ENCODE peak calls at places on chromosomes 11 and 22, in ten cellular contexts. S, M, Q, Y, B, G, F, C, W and T are unnamed samples.

GRCh38 chr11:48036466-48036865 is 56.1 kb downstream of the PTPRJ start:
- DNase-seq in S (no peak), M (no peak), Q (no peak), Y (no peak), B (no peak), G (no peak), F (peak; percentile 48), C (no peak), W (no peak), T (no peak)

GRCh38 chr11:107792049-107792443 is 66.5 kb downstream of the SLC35F2 start:
- DNase-seq in S (no peak), M (no peak), Q (no peak), Y (no peak), B (no peak), G (no peak), F (no peak), C (no peak), W (no peak), T (no peak)

GRCh38 chr22:39135092-39135896 is 17.2 kb downstream of the CBX7 start:
- DNase-seq in S (peak; percentile 79), M (peak; percentile 18), Q (no peak), Y (peak; percentile 55), B (peak; percentile 62), G (no peak), F (peak; percentile 39), C (no peak), W (no peak), T (peak; percentile 56)

GRCh38 chr11:44766972-44767278 is 40.2 kb downstream of the TSPAN18 start:
- DNase-seq in S (no peak), M (no peak), Q (no peak), Y (peak; percentile 38), B (no peak), G (no peak), F (peak; percentile 33), C (no peak), W (no peak), T (no peak)

GRCh38 chr11:61771995-61772455 is 19.6 kb downstream of the MYRF start:
- DNase-seq in S (no peak), M (no peak), Q (no peak), Y (no peak), B (no peak), G (no peak), F (no peak), C (no peak), W (no peak), T (no peak)

GRCh38 chr11:113189909-113190667 is 124.3 kb upstream of the TTC12 start:
- DNase-seq in S (peak; percentile 74), M (peak; percentile 77), Q (no peak), Y (peak; percentile 100), B (no peak), G (no peak), F (peak; percentile 92), C (no peak), W (no peak), T (peak; percentile 70)

GRCh38 chr11:118098996-118099837 is 12.5 kb upstream of the SMIM35 start:
- DNase-seq in S (no peak), M (no peak), Q (no peak), Y (no peak), B (no peak), G (no peak), F (no peak), C (peak; percentile 24), W (no peak), T (no peak)

GRCh38 chr11:65390099-65390941 is 3.9 kb downstream of the FRMD8 start:
- DNase-seq in S (no peak), M (no peak), Q (no peak), Y (peak; percentile 44), B (no peak), G (no peak), F (no peak), C (no peak), W (no peak), T (no peak)

GRCh38 chr11:37504925-37505324 is 906.9 kb upstream of the RAG2 start:
- DNase-seq in S (no peak), M (peak; percentile 92), Q (no peak), Y (peak; percentile 80), B (no peak), G (no peak), F (peak; percentile 82), C (no peak), W (no peak), T (no peak)

GRCh38 chr11:75968021-75968685 is 153.1 kb downstream of the UVRAG start:
- DNase-seq in S (no peak), M (no peak), Q (no peak), Y (no peak), B (no peak), G (no peak), F (peak; percentile 66), C (no peak), W (no peak), T (no peak)

GRCh38 chr22:47369431-47370015 is 607.1 kb downstream of the TBC1D22A start:
- DNase-seq in S (no peak), M (no peak), Q (peak; percentile 23), Y (no peak), B (no peak), G (no peak), F (no peak), C (no peak), W (no peak), T (no peak)

GRCh38 chr11:65892661-65893317 is 2.3 kb downstream of the CCDC85B start:
- DNase-seq in S (peak; percentile 33), M (no peak), Q (no peak), Y (no peak), B (no peak), G (no peak), F (no peak), C (no peak), W (no peak), T (no peak)

GRCh38 chr11:130886704-130887103 is 29.6 kb downstream of the SNX19 start:
- DNase-seq in S (no peak), M (no peak), Q (no peak), Y (no peak), B (no peak), G (no peak), F (no peak), C (no peak), W (no peak), T (no peak)

GRCh38 chr11:102727890-102728289 is 3.1 kb upstream of the MMP8 start:
- DNase-seq in S (no peak), M (peak; percentile 29), Q (no peak), Y (peak; percentile 56), B (no peak), G (no peak), F (peak; percentile 69), C (no peak), W (no peak), T (no peak)

GRCh38 chr22:25417792-25418191 is 146.7 kb upstream of the GRK3 start:
- DNase-seq in S (no peak), M (no peak), Q (no peak), Y (no peak), B (no peak), G (no peak), F (no peak), C (no peak), W (no peak), T (no peak)

GRCh38 chr11:80103149-80103859 is 662.5 kb upstream of the TENM4 start:
- DNase-seq in S (no peak), M (peak; percentile 94), Q (no peak), Y (peak; percentile 93), B (no peak), G (no peak), F (peak; percentile 74), C (no peak), W (no peak), T (no peak)

GRCh38 chr22:35961480-35961902 is 67.1 kb downstream of the RBFOX2 start:
- DNase-seq in S (peak; percentile 38), M (peak; percentile 58), Q (no peak), Y (peak; percentile 81), B (no peak), G (no peak), F (peak; percentile 74), C (peak; percentile 15), W (no peak), T (peak; percentile 20)

GRCh38 chr22:20013382-20013871 is 3.2 kb downstream of the ARVCF start:
- DNase-seq in S (peak; percentile 87), M (no peak), Q (peak; percentile 68), Y (peak; percentile 19), B (peak; percentile 61), G (no peak), F (peak; percentile 56), C (peak; percentile 17), W (no peak), T (peak; percentile 68)

GRCh38 chr11:76806131-76806530 is 23.0 kb downstream of the TSKU start:
- DNase-seq in S (no peak), M (no peak), Q (peak; percentile 49), Y (no peak), B (no peak), G (no peak), F (no peak), C (no peak), W (no peak), T (no peak)

GRCh38 chr11:76303399-76303798 is 77.5 kb downstream of the THAP12 start:
- DNase-seq in S (no peak), M (no peak), Q (no peak), Y (no peak), B (no peak), G (no peak), F (no peak), C (no peak), W (no peak), T (no peak)